ENCODE peak calls at places on chromosome 16, in eight cellular contexts. S is heart right ventricle; N is CD8-positive, alpha-beta memory T cell; I is brain microvascular endothelial cell; X is bronchial epithelial cell; E is fibroblast of pulmonary artery; A is lower lobe of right lung; V is right cardiac atrium. U is an unnamed sample.

GRCh38 chr16:81513204-81514040 is 68.8 kb downstream of the CMIP start:
- DNase-seq in S (peak), I (no peak), V (peak), A (no peak), E (peak), X (no peak), N (no peak), U (no peak)

GRCh38 chr16:85534536-85535351 is 78.4 kb upstream of the GSE1 start:
- DNase-seq in V (no peak), E (no peak), N (no peak), S (no peak), I (no peak), A (no peak), X (no peak), U (no peak)

GRCh38 chr16:68100504-68100903 is 15.3 kb downstream of the NFATC3 start:
- DNase-seq in N (no peak), A (no peak), E (no peak), X (no peak), V (no peak), I (no peak), S (no peak), U (no peak)

GRCh38 chr16:69089091-69089912 is 16.2 kb upstream of the HAS3 start:
- DNase-seq in S (no peak), A (peak), E (no peak), X (peak), I (peak), V (no peak), N (no peak), U (no peak)

GRCh38 chr16:85564277-85565051 is 48.7 kb upstream of the GSE1 start:
- DNase-seq in X (no peak), A (no peak), I (no peak), S (no peak), N (no peak), E (no peak), V (no peak), U (no peak)

GRCh38 chr16:17773698-17774101 is 302.9 kb upstream of the XYLT1 start:
- DNase-seq in S (no peak), A (no peak), V (no peak), E (peak), N (no peak), I (peak), X (no peak), U (peak)

GRCh38 chr16:47499700-47500264 is 38.7 kb downstream of the PHKB start:
- DNase-seq in I (no peak), V (no peak), X (no peak), A (no peak), S (no peak), N (no peak), E (no peak), U (no peak)

GRCh38 chr16:85537795-85538401 is 75.2 kb upstream of the GSE1 start:
- DNase-seq in S (no peak), A (no peak), E (no peak), X (no peak), I (no peak), V (no peak), N (no peak), U (no peak)

GRCh38 chr16:46975908-46976470 is 2.5 kb upstream of the DNAJA2 start:
- DNase-seq in X (no peak), E (no peak), V (no peak), I (no peak), S (no peak), N (no peak), A (no peak), U (no peak)

GRCh38 chr16:87054856-87055255 is 262.3 kb downstream of the C16orf95 start:
- DNase-seq in E (no peak), X (no peak), I (no peak), V (no peak), A (no peak), S (no peak), N (no peak), U (no peak)

GRCh38 chr16:30472328-30472942 is at the start of gene ITGAL:
- DNase-seq in E (no peak), S (peak), V (peak), I (no peak), N (peak), A (peak), X (no peak), U (no peak)

GRCh38 chr16:30476991-30477390 is 4.4 kb downstream of the ITGAL start:
- DNase-seq in N (no peak), A (no peak), I (no peak), S (no peak), V (no peak), E (no peak), X (no peak), U (no peak)

GRCh38 chr16:30474684-30475083 is 2.1 kb downstream of the ITGAL start:
- DNase-seq in S (no peak), N (no peak), X (no peak), E (no peak), V (no peak), I (no peak), A (no peak), U (no peak)

GRCh38 chr16:30473231-30474061 is 904 bp downstream of the ITGAL start:
- DNase-seq in S (peak), I (no peak), X (no peak), V (no peak), N (peak), A (peak), E (no peak), U (no peak)

DNA sequence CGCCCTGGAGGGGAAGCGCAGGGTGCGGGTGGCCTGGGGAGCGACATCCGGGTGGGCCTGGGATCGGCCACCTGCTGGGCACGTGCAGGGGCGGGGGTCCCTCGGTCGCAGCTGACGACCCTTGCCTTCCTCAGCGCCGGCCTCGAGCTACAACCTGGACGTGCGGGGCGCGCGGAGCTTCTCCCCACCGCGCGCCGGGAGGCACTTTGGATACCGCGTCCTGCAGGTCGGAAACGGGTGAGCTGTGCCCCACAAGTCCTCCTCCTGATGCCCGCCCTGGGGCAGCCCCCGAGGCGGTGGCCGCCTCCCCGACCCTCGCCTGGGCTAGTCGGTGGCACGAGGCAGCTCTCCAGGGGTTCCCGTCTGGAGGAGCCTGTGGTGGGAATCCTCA is 1.5 kb downstream of the ITGAL start:
- DNase-seq in E (no peak), S (peak), V (no peak), X (no peak), I (no peak), N (no peak), A (no peak), U (no peak)
- H3K4me3 ChIP-seq in E (no peak), S (peak), V (no peak), X (no peak), I (no peak), N (peak), A (peak), U (no peak)

DNA sequence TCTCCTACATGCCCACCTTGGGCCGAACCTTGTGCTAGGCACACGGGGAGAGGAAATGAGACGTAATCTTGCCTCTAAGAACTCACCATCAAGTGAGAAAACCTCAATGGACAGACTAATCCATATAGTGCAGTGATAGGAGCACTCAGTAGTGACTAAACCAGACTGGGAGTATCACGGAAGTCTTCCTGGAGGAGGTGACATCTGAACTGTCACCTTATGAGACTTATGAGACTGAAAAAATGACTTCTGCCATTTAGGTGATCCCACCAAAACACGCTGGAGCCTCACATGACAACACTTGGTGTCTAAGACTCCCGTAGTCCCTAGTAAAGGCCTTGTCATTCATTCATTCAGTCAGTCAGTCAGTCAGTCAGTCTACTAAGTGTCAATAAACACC is 27.3 kb upstream of the MRTFB start:
- DNase-seq in A (no peak), X (no peak), E (no peak), N (no peak), V (no peak), S (no peak), I (no peak), U (no peak)
- H3K4me3 ChIP-seq in A (no peak), X (no peak), E (no peak), N (no peak), V (no peak), S (no peak), I (no peak), U (no peak)

GRCh38 chr16:632486-633335 is 1.9 kb downstream of the WFIKKN1 start:
- DNase-seq in N (peak), X (no peak), S (no peak), E (no peak), A (no peak), I (no peak), V (no peak), U (no peak)

GRCh38 chr16:629289-630023 is 1.3 kb upstream of the WFIKKN1 start:
- DNase-seq in E (no peak), V (peak), X (no peak), S (no peak), A (no peak), N (no peak), I (no peak), U (no peak)

GRCh38 chr16:631808-632358 is 1.1 kb downstream of the WFIKKN1 start:
- DNase-seq in A (no peak), E (no peak), S (no peak), I (no peak), N (no peak), X (no peak), V (no peak), U (no peak)

GRCh38 chr16:630024-630814 is 566 bp upstream of the WFIKKN1 start:
- DNase-seq in S (no peak), E (no peak), V (no peak), I (no peak), X (no peak), N (no peak), A (no peak), U (no peak)

GRCh38 chr16:630815-631405 is at the start of gene WFIKKN1:
- DNase-seq in V (no peak), N (no peak), I (no peak), S (no peak), X (no peak), E (no peak), A (peak), U (no peak)
- H3K4me3 ChIP-seq in V (no peak), N (no peak), I (no peak), S (no peak), X (no peak), E (no peak), A (peak), U (no peak)

GRCh38 chr16:73063854-73064226 is 15.9 kb upstream of the ZFHX3 start:
- DNase-seq in N (no peak), S (no peak), E (no peak), I (no peak), X (no peak), V (no peak), A (no peak), U (no peak)
- H3K4me3 ChIP-seq in N (no peak), S (peak), E (peak), I (peak), X (no peak), V (no peak), A (peak), U (no peak)

DNA sequence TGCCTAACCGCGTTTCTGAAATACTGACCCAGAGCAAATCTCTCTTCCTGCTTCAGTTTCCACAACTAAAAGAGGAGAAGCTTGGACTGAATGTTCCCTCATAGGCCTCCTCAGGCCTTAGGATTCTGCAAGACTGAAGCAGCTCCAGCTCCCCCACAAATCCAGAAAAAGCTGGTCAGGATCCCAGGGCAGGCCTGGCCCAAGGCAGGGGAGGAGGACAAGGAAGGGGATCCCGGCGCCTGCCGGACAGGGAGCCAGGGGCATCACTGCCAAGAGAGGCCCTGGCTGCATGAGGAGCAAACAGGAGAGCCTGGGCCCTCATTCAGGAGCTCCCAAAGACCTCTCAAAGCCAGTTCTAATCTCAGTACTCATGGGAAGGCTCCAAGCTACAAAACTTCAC is 67.4 kb downstream of the ZNF423 start:
- DNase-seq in V (peak), I (no peak), S (peak), A (no peak), N (no peak), X (no peak), E (peak), U (no peak)
- H3K4me3 ChIP-seq in V (no peak), I (no peak), S (no peak), A (no peak), N (no peak), X (no peak), E (no peak), U (no peak)

GRCh38 chr16:57528499-57529323 is 7.7 kb downstream of the CCDC102A start:
- DNase-seq in I (no peak), V (no peak), A (peak), X (no peak), E (no peak), N (peak), S (no peak), U (no peak)
- H3K4me3 ChIP-seq in I (no peak), V (no peak), A (no peak), X (no peak), E (no peak), N (no peak), S (no peak), U (no peak)

U was measured in skeletal muscle cell.